ENCODE peak calls at places on chromosomes 2 and 18, in four cellular contexts. Z is HL-60, F is GM12878, L is K562. M is an unnamed sample.
A peak's percentile ranks its signal among the peaks of the same experiment; 100 is the strongest.

GRCh38 chr2:55133467-55134315 is 83.4 kb upstream of the RTN4 start:
- DNase-seq in Z (no peak), F (peak; percentile 60), L (peak; percentile 39), M (peak; percentile 37)

GRCh38 chr2:69917854-69918253 is 2.9 kb downstream of the MXD1 start:
- DNase-seq in Z (peak; percentile 40), F (no peak), L (no peak), M (no peak)

GRCh38 chr2:167946367-167946955 is 300.9 kb downstream of the STK39 start:
- DNase-seq in Z (no peak), F (no peak), L (no peak), M (no peak)

GRCh38 chr2:182240862-182241371 is 185.9 kb downstream of the PDE1A start:
- DNase-seq in Z (peak; percentile 11), F (peak; percentile 62), L (no peak), M (peak; percentile 27)

GRCh38 chr2:54267577-54267976 is 11.5 kb upstream of the TSPYL6 start:
- DNase-seq in Z (no peak), F (no peak), L (no peak), M (no peak)

GRCh38 chr2:152176113-152176714 is 651 bp upstream of the STAM2 start:
- DNase-seq in Z (no peak), F (no peak), L (no peak), M (no peak)

GRCh38 chr2:190860985-190861721 is 19.5 kb upstream of the GLS start:
- DNase-seq in Z (no peak), F (no peak), L (no peak), M (no peak)

GRCh38 chr2:16623046-16623445 is 42.6 kb downstream of the CYRIA start:
- DNase-seq in Z (no peak), F (no peak), L (no peak), M (no peak)

GRCh38 chr18:8701546-8702118 is 3.7 kb upstream of the MTCL1 start:
- DNase-seq in Z (no peak), F (no peak), L (no peak), M (no peak)

GRCh38 chr2:109385506-109385905 is 228.3 kb downstream of the SEPTIN10 start:
- DNase-seq in Z (no peak), F (no peak), L (no peak), M (no peak)

GRCh38 chr18:74775239-74775638 is 177.6 kb downstream of the ZNF407 start:
- DNase-seq in Z (no peak), F (no peak), L (no peak), M (no peak)

GRCh38 chr2:145484443-145485086 is 964.6 kb upstream of the ZEB2 start:
- DNase-seq in Z (peak; percentile 4), F (no peak), L (peak; percentile 10), M (no peak)

GRCh38 chr2:28225472-28225915 is 167.2 kb upstream of the FOSL2 start:
- DNase-seq in Z (no peak), F (no peak), L (no peak), M (no peak)

GRCh38 chr18:51337406-51337805 is 139.9 kb upstream of the MEX3C start:
- DNase-seq in Z (no peak), F (no peak), L (no peak), M (no peak)

GRCh38 chr18:31992836-31993575 is 25.6 kb upstream of the RNF125 start:
- DNase-seq in Z (no peak), F (no peak), L (no peak), M (no peak)

GRCh38 chr2:240232961-240233890 is 92.8 kb upstream of the OTOS start:
- DNase-seq in Z (peak; percentile 60), F (no peak), L (peak; percentile 91), M (peak; percentile 78)

GRCh38 chr2:101697794-101698418 is 399 bp downstream of the MAP4K4 start:
- DNase-seq in Z (no peak), F (no peak), L (peak; percentile 48), M (peak; percentile 43)

GRCh38 chr18:51190000-51190399 is 7.5 kb downstream of the MEX3C start:
- DNase-seq in Z (no peak), F (no peak), L (no peak), M (no peak)

GRCh38 chr2:46388873-46389272 is 90.5 kb upstream of the TMEM247 start:
- DNase-seq in Z (no peak), F (no peak), L (no peak), M (no peak)

GRCh38 chr2:54559593-54560145 is 103.5 kb downstream of the SPTBN1 start:
- DNase-seq in Z (peak; percentile 66), F (no peak), L (no peak), M (no peak)

GRCh38 chr2:197165020-197165419 is 145.6 kb downstream of the ANKRD44 start:
- DNase-seq in Z (no peak), F (no peak), L (no peak), M (no peak)

GRCh38 chr2:197710424-197711042 is 5.4 kb downstream of the MARS2 start:
- DNase-seq in Z (no peak), F (peak; percentile 62), L (no peak), M (peak; percentile 25)

GRCh38 chr2:233832414-233832813 is 21.9 kb downstream of the HJURP start:
- DNase-seq in Z (no peak), F (no peak), L (no peak), M (no peak)

GRCh38 chr2:39433586-39434195 is 3.4 kb downstream of the MAP4K3 start:
- DNase-seq in Z (no peak), F (no peak), L (peak; percentile 15), M (no peak)

GRCh38 chr2:134359367-134360081 is 105.7 kb downstream of the MGAT5 start:
- DNase-seq in Z (no peak), F (no peak), L (no peak), M (no peak)

GRCh38 chr2:8653485-8653884 is 28.4 kb upstream of the ID2 start:
- DNase-seq in Z (no peak), F (no peak), L (no peak), M (no peak)

GRCh38 chr2:137202310-137202709 is 437.0 kb downstream of the THSD7B start:
- DNase-seq in Z (no peak), F (no peak), L (no peak), M (no peak)

GRCh38 chr2:201260302-201260800 is at the start of gene CASP8:
- DNase-seq in Z (peak; percentile 89), F (no peak), L (no peak), M (no peak)

GRCh38 chr18:29892960-29893558 is 1149.5 kb downstream of the DSC3 start:
- DNase-seq in Z (no peak), F (no peak), L (peak; percentile 8), M (no peak)

GRCh38 chr2:240424341-240425235 is 10.9 kb upstream of the GPC1 start:
- DNase-seq in Z (no peak), F (no peak), L (no peak), M (no peak)

GRCh38 chr2:232438951-232439757 is 16.8 kb upstream of the ALPI start:
- DNase-seq in Z (no peak), F (no peak), L (peak; percentile 17), M (no peak)

GRCh38 chr2:128316777-128317185 is 1.9 kb downstream of the HS6ST1 start:
- DNase-seq in Z (no peak), F (no peak), L (no peak), M (peak; percentile 18)

GRCh38 chr2:12180046-12180445 is 433.6 kb downstream of the LPIN1 start:
- DNase-seq in Z (no peak), F (no peak), L (no peak), M (no peak)

GRCh38 chr2:226903179-226903578 is 67.3 kb downstream of the RHBDD1 start:
- DNase-seq in Z (no peak), F (no peak), L (no peak), M (no peak)

GRCh38 chr2:12970861-12971260 is 254.1 kb downstream of the TRIB2 start:
- DNase-seq in Z (no peak), F (no peak), L (no peak), M (no peak)

GRCh38 chr2:135701442-135701841 is 40.2 kb upstream of the UBXN4 start:
- DNase-seq in Z (no peak), F (no peak), L (no peak), M (no peak)
- TF ChIP-seq SPI1 in Z (no peak), F (no peak), L (no peak), M (no peak)

GRCh38 chr18:65791753-65792152 is 40.9 kb downstream of the CDH7 start:
- DNase-seq in Z (no peak), F (no peak), L (no peak), M (no peak)
- TF ChIP-seq SPI1 in Z (no peak), F (no peak), L (no peak), M (no peak)

GRCh38 chr18:77088977-77089795 is 43.4 kb downstream of the MBP start:
- DNase-seq in Z (no peak), F (no peak), L (no peak), M (no peak)
- TF ChIP-seq SPI1 in Z (no peak), F (no peak), L (no peak), M (no peak)

DNA sequence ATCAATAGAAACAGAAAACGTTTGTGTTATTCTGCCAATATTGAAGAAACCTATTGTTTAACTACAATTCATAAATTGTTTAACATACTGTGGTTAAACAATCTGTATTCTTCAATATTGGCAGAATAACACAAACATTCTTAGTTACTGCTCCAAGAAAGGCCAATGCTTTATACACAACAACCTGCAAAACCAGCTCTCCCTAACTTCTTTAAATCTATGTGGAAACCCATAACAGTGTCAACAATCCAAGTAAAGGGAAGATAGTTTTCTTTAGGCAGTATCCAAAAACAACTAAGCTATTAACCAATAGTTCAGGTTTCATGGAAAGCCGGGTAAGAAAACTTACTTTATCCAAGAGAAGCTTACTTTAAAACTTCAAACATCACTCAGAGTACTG is 6.2 kb upstream of the RBM45 start:
- DNase-seq in Z (no peak), F (no peak), L (no peak), M (no peak)
- TF ChIP-seq SPI1 in Z (no peak), F (no peak), L (no peak), M (no peak)

DNA sequence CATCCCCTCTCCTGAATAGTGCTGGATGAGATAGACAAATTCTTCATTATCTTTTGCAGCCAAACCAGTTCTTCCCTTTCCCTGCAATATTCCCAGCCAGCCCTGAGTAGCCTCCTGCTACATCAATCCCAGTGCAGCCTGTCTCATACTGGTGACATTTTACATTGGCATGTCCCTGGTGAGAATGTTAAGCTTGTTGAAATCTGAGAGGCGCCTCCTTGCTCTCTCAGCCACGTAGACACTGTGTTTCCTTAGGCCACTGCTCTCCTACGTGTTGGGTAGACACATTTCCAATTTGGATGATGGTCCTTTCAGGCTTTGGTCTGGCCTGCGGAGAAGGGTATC is 61.9 kb downstream of the CTIF start:
- DNase-seq in Z (no peak), F (no peak), L (no peak), M (no peak)
- TF ChIP-seq SPI1 in Z (no peak), F (no peak), L (no peak), M (no peak)

GRCh38 chr18:13268746-13269285 is 50.3 kb downstream of the LDLRAD4 start:
- DNase-seq in Z (no peak), F (no peak), L (no peak), M (no peak)

GRCh38 chr18:13268035-13268700 is 49.6 kb downstream of the LDLRAD4 start:
- DNase-seq in Z (no peak), F (no peak), L (no peak), M (no peak)

GRCh38 chr18:13270279-13270911 is 51.8 kb downstream of the LDLRAD4 start:
- DNase-seq in Z (no peak), F (no peak), L (no peak), M (no peak)

GRCh38 chr18:13271512-13271911 is 53.0 kb downstream of the LDLRAD4 start:
- DNase-seq in Z (no peak), F (no peak), L (no peak), M (no peak)

DNA sequence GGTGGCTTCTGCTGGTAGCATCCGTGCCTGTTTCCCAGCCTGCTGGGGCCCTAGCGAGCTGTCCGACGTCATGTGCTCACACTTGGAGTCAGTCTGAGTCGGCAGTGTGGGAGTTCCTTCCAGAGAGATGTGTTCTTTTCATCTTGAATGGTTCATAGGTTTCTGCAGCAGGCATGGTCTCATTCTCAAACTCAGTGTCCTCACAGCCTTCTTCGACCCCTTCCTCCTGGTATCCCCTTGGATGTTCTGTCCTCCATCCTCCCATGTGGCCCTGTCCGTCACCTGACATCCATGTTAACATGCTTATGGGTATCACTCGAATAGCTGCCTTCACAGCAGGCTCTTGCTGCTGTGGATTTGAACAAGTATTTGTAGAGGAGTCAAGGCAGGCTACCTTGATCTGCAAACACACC is 51.0 kb downstream of the LDLRAD4 start:
- DNase-seq in Z (no peak), F (no peak), L (no peak), M (no peak)
- TF ChIP-seq SPI1 in Z (no peak), F (no peak), L (no peak), M (no peak)